ENCODE peak calls at places on chromosomes 12 and 14, in seven cellular contexts. One of them, this sample, is unnamed.
A peak's percentile ranks its signal among the peaks of the same experiment; 100 is the strongest.

GRCh38 chr12:42260518-42260917 is 22.5 kb upstream of the YAF2 start:
- DNase-seq in HepG2: no peak
- DNase-seq in K562: no peak
- DNase-seq in H1: no peak
- DNase-seq in GM12878: no peak
- DNase-seq in SK-N-SH: no peak
- DNase-seq in HCT116: no peak
- DNase-seq in this sample: no peak

GRCh38 chr12:104317538-104318210 is 14.1 kb downstream of the EID3 start:
- DNase-seq in K562: no peak
- DNase-seq in HepG2: no peak
- DNase-seq in HCT116: no peak
- DNase-seq in SK-N-SH: no peak
- DNase-seq in H1: no peak
- DNase-seq in GM12878: no peak
- DNase-seq in this sample: no peak

GRCh38 chr14:97453991-97454390 is 656.8 kb downstream of the VRK1 start:
- DNase-seq in SK-N-SH: no peak
- DNase-seq in HepG2: no peak
- DNase-seq in GM12878: no peak
- DNase-seq in HCT116: no peak
- DNase-seq in H1: no peak
- DNase-seq in K562: no peak
- DNase-seq in this sample: no peak

GRCh38 chr12:45409966-45410365 is 194.1 kb downstream of the ANO6 start:
- DNase-seq in K562: no peak
- DNase-seq in HepG2: no peak
- DNase-seq in SK-N-SH: no peak
- DNase-seq in GM12878: no peak
- DNase-seq in HCT116: no peak
- DNase-seq in H1: no peak
- DNase-seq in this sample: no peak

GRCh38 chr12:79886917-79887519 is 47.9 kb downstream of the PPP1R12A start:
- DNase-seq in HCT116: peak; percentile 41
- DNase-seq in H1: no peak
- DNase-seq in HepG2: peak; percentile 54
- DNase-seq in K562: peak; percentile 14
- DNase-seq in SK-N-SH: peak; percentile 6
- DNase-seq in GM12878: peak; percentile 23
- DNase-seq in this sample: peak; percentile 9

GRCh38 chr14:61700104-61700886 is 5.0 kb downstream of the HIF1A start:
- DNase-seq in SK-N-SH: no peak
- DNase-seq in GM12878: no peak
- DNase-seq in K562: no peak
- DNase-seq in HCT116: no peak
- DNase-seq in H1: no peak
- DNase-seq in HepG2: no peak
- DNase-seq in this sample: no peak

GRCh38 chr12:19496249-19497208 is 57.2 kb downstream of the AEBP2 start:
- DNase-seq in HepG2: no peak
- DNase-seq in K562: no peak
- DNase-seq in H1: no peak
- DNase-seq in SK-N-SH: no peak
- DNase-seq in GM12878: no peak
- DNase-seq in HCT116: no peak
- DNase-seq in this sample: no peak

GRCh38 chr12:100798799-100799198 is 4.2 kb downstream of the ANO4 start:
- DNase-seq in HCT116: no peak
- DNase-seq in H1: no peak
- DNase-seq in GM12878: no peak
- DNase-seq in SK-N-SH: no peak
- DNase-seq in K562: no peak
- DNase-seq in HepG2: no peak
- DNase-seq in this sample: no peak

GRCh38 chr12:131092911-131093901 is 139.5 kb downstream of the ADGRD1 start:
- DNase-seq in HepG2: no peak
- DNase-seq in GM12878: peak; percentile 98
- DNase-seq in H1: no peak
- DNase-seq in SK-N-SH: no peak
- DNase-seq in HCT116: no peak
- DNase-seq in K562: no peak
- DNase-seq in this sample: no peak

GRCh38 chr12:114747156-114747555 is 63.2 kb upstream of the TBX3 start:
- DNase-seq in K562: no peak
- DNase-seq in HepG2: no peak
- DNase-seq in HCT116: no peak
- DNase-seq in H1: no peak
- DNase-seq in SK-N-SH: no peak
- DNase-seq in GM12878: no peak
- DNase-seq in this sample: no peak

GRCh38 chr12:82896979-82897378 is 210.3 kb downstream of the TMTC2 start:
- DNase-seq in GM12878: no peak
- DNase-seq in HCT116: peak; percentile 8
- DNase-seq in SK-N-SH: no peak
- DNase-seq in HepG2: no peak
- DNase-seq in H1: no peak
- DNase-seq in K562: no peak
- DNase-seq in this sample: peak; percentile 80

GRCh38 chr14:20219033-20219432 is 4.5 kb upstream of the OR11H6 start:
- DNase-seq in HCT116: no peak
- DNase-seq in SK-N-SH: no peak
- DNase-seq in K562: no peak
- DNase-seq in H1: no peak
- DNase-seq in HepG2: no peak
- DNase-seq in GM12878: no peak
- DNase-seq in this sample: no peak

GRCh38 chr12:121059031-121059898 is 20.2 kb upstream of the OASL start:
- DNase-seq in H1: no peak
- DNase-seq in K562: no peak
- DNase-seq in HepG2: no peak
- DNase-seq in HCT116: no peak
- DNase-seq in SK-N-SH: no peak
- DNase-seq in GM12878: no peak
- DNase-seq in this sample: no peak

GRCh38 chr12:79934309-79935020 is 432 bp downstream of the PPP1R12A start:
- DNase-seq in K562: peak; percentile 52
- DNase-seq in H1: peak; percentile 79
- DNase-seq in SK-N-SH: peak; percentile 67
- DNase-seq in HCT116: no peak
- DNase-seq in GM12878: no peak
- DNase-seq in HepG2: peak; percentile 17
- DNase-seq in this sample: no peak

GRCh38 chr12:120158351-120158750 is 36.2 kb downstream of the GCN1 start:
- DNase-seq in H1: no peak
- DNase-seq in GM12878: no peak
- DNase-seq in SK-N-SH: no peak
- DNase-seq in HCT116: no peak
- DNase-seq in K562: no peak
- DNase-seq in HepG2: no peak
- DNase-seq in this sample: no peak

GRCh38 chr14:76181546-76181945 is 29.8 kb downstream of the GPATCH2L start:
- DNase-seq in GM12878: no peak
- DNase-seq in H1: no peak
- DNase-seq in K562: no peak
- DNase-seq in HepG2: peak; percentile 12
- DNase-seq in SK-N-SH: peak; percentile 18
- DNase-seq in HCT116: no peak
- DNase-seq in this sample: no peak

GRCh38 chr12:80470403-80470802 is 26.4 kb downstream of the PTPRQ start:
- DNase-seq in GM12878: no peak
- DNase-seq in HepG2: no peak
- DNase-seq in H1: no peak
- DNase-seq in HCT116: no peak
- DNase-seq in SK-N-SH: no peak
- DNase-seq in K562: no peak
- DNase-seq in this sample: no peak

GRCh38 chr14:50303744-50304471 is 8.1 kb downstream of the L2HGDH start:
- DNase-seq in SK-N-SH: no peak
- DNase-seq in H1: no peak
- DNase-seq in HepG2: peak; percentile 93
- DNase-seq in K562: peak; percentile 37
- DNase-seq in HCT116: no peak
- DNase-seq in GM12878: no peak
- DNase-seq in this sample: peak; percentile 26

GRCh38 chr12:6334940-6335450 is 6.9 kb downstream of the TNFRSF1A start:
- DNase-seq in SK-N-SH: no peak
- DNase-seq in HCT116: no peak
- DNase-seq in K562: no peak
- DNase-seq in GM12878: no peak
- DNase-seq in H1: no peak
- DNase-seq in HepG2: no peak
- DNase-seq in this sample: no peak

GRCh38 chr12:123135688-123136087 is 15.2 kb downstream of the PITPNM2 start:
- DNase-seq in HepG2: no peak
- DNase-seq in K562: no peak
- DNase-seq in SK-N-SH: no peak
- DNase-seq in HCT116: no peak
- DNase-seq in GM12878: no peak
- DNase-seq in H1: no peak
- DNase-seq in this sample: no peak

GRCh38 chr12:15151141-15152091 is 69.8 kb downstream of the RERG start:
- DNase-seq in HepG2: peak; percentile 5
- DNase-seq in HCT116: peak; percentile 6
- DNase-seq in SK-N-SH: peak; percentile 27
- DNase-seq in H1: no peak
- DNase-seq in K562: no peak
- DNase-seq in GM12878: no peak
- DNase-seq in this sample: peak; percentile 59

GRCh38 chr14:49461529-49462401 is 124.4 kb downstream of the RPS29 start:
- DNase-seq in SK-N-SH: peak; percentile 33
- DNase-seq in H1: no peak
- DNase-seq in HepG2: peak; percentile 69
- DNase-seq in HCT116: peak; percentile 78
- DNase-seq in K562: peak; percentile 17
- DNase-seq in GM12878: peak; percentile 43
- DNase-seq in this sample: peak; percentile 19

GRCh38 chr14:89000007-89000942 is 175.8 kb downstream of the TTC8 start:
- DNase-seq in SK-N-SH: no peak
- DNase-seq in H1: no peak
- DNase-seq in K562: peak; percentile 56
- DNase-seq in GM12878: no peak
- DNase-seq in HCT116: peak; percentile 53
- DNase-seq in HepG2: peak; percentile 29
- DNase-seq in this sample: peak; percentile 44

GRCh38 chr12:50862316-50862715 is 19.6 kb downstream of the TMPRSS12 start:
- DNase-seq in HepG2: no peak
- DNase-seq in SK-N-SH: no peak
- DNase-seq in GM12878: no peak
- DNase-seq in H1: no peak
- DNase-seq in HCT116: no peak
- DNase-seq in K562: no peak
- DNase-seq in this sample: no peak

DNA sequence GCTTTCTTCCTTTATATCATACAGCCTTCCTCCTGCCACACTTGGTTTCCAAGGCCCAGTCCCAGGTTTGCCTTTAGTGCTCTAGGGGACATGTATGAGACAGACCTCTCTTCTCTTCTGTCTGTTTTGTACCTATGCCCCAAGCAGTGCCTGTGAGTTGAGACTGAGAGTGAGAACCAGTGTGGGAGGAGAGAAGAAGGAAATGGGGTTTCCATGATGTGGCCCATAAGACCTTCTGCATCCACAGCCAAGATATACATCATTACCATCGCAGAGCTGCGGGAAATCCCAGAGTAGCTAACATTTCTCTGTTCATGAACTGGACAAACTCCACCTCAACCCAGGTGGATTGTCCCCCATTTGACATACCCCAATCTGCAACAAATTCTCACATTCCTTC is 2.8 kb downstream of the TESPA1 start:
- DNase-seq in HCT116: no peak
- DNase-seq in SK-N-SH: no peak
- DNase-seq in HepG2: no peak
- DNase-seq in H1: no peak
- DNase-seq in GM12878: no peak
- DNase-seq in K562: no peak
- DNase-seq in this sample: no peak
- TF ChIP-seq JUND in HCT116: no peak
- TF ChIP-seq JUND in SK-N-SH: no peak
- TF ChIP-seq JUND in HepG2: no peak
- TF ChIP-seq JUND in H1: no peak
- TF ChIP-seq JUND in GM12878: no peak
- TF ChIP-seq JUND in K562: no peak
- TF ChIP-seq JUND in this sample: no peak

GRCh38 chr14:85250369-85250768 is 279.6 kb upstream of the FLRT2 start:
- DNase-seq in H1: no peak
- DNase-seq in GM12878: no peak
- DNase-seq in SK-N-SH: peak; percentile 3
- DNase-seq in HCT116: no peak
- DNase-seq in HepG2: no peak
- DNase-seq in K562: no peak
- DNase-seq in this sample: no peak
- TF ChIP-seq JUND in H1: no peak
- TF ChIP-seq JUND in GM12878: no peak
- TF ChIP-seq JUND in SK-N-SH: no peak
- TF ChIP-seq JUND in HCT116: no peak
- TF ChIP-seq JUND in HepG2: no peak
- TF ChIP-seq JUND in K562: no peak
- TF ChIP-seq JUND in this sample: no peak

GRCh38 chr14:70663707-70664179 is 22.0 kb downstream of the TTC9 start:
- DNase-seq in HepG2: no peak
- DNase-seq in SK-N-SH: no peak
- DNase-seq in K562: no peak
- DNase-seq in GM12878: peak; percentile 90
- DNase-seq in H1: no peak
- DNase-seq in HCT116: no peak
- DNase-seq in this sample: peak; percentile 32
- TF ChIP-seq JUND in HepG2: no peak
- TF ChIP-seq JUND in SK-N-SH: no peak
- TF ChIP-seq JUND in K562: no peak
- TF ChIP-seq JUND in GM12878: no peak
- TF ChIP-seq JUND in H1: no peak
- TF ChIP-seq JUND in HCT116: no peak
- TF ChIP-seq JUND in this sample: no peak

GRCh38 chr12:116406529-116406928 is 129.0 kb upstream of the MED13L start:
- DNase-seq in HepG2: peak; percentile 71
- DNase-seq in GM12878: no peak
- DNase-seq in HCT116: peak; percentile 83
- DNase-seq in K562: peak; percentile 48
- DNase-seq in H1: peak; percentile 50
- DNase-seq in SK-N-SH: no peak
- DNase-seq in this sample: peak; percentile 97
- TF ChIP-seq JUND in HepG2: no peak
- TF ChIP-seq JUND in GM12878: no peak
- TF ChIP-seq JUND in HCT116: peak; percentile 45
- TF ChIP-seq JUND in K562: no peak
- TF ChIP-seq JUND in H1: no peak
- TF ChIP-seq JUND in SK-N-SH: no peak
- TF ChIP-seq JUND in this sample: no peak